ENCODE peak calls at places on chromosomes 16 and 17, in nine cellular contexts. I is naive thymus-derived CD8-positive, alpha-beta T cell; B is iris pigment epithelial cell; O is stimulated activated CD8-positive, alpha-beta memory T cell treated with anti-CD3 and anti-CD28 coated beads, Interleukin-7, amount 100 ng/mL, for 1 hour; Z is NCI-H1105; J is COR-L47; L is WERI-Rb-1; W is kidney tubule cell; Y is putamen. R is an unnamed sample.

GRCh38 chr16:51442140-51442539 is 291.1 kb upstream of the SALL1 start:
- DNase-seq in I (no peak), B (no peak), O (no peak), Z (no peak), J (no peak), L (no peak), W (no peak), Y (peak), R (no peak)

GRCh38 chr17:17722081-17722905 is 41.0 kb downstream of the RAI1 start:
- DNase-seq in I (no peak), B (no peak), O (no peak), Z (no peak), J (no peak), L (no peak), W (no peak), Y (no peak), R (peak)

GRCh38 chr16:82192665-82193064 is 22.6 kb upstream of the MPHOSPH6 start:
- DNase-seq in I (no peak), B (peak), O (no peak), Z (no peak), J (no peak), L (no peak), W (peak), Y (no peak), R (no peak)

GRCh38 chr17:30153463-30153862 is 36.8 kb downstream of the NSRP1 start:
- DNase-seq in I (no peak), B (no peak), O (no peak), Z (no peak), J (no peak), L (no peak), W (no peak), Y (no peak), R (no peak)

GRCh38 chr17:67582632-67583230 is 135.0 kb upstream of the NOL11 start:
- DNase-seq in I (no peak), B (no peak), O (no peak), Z (peak), J (no peak), L (no peak), W (peak), Y (no peak), R (no peak)

GRCh38 chr16:4892356-4893102 is 44.4 kb downstream of the PPL start:
- DNase-seq in I (no peak), B (peak), O (no peak), Z (no peak), J (no peak), L (peak), W (no peak), Y (no peak), R (no peak)

GRCh38 chr16:47787695-47788094 is 326.6 kb downstream of the PHKB start:
- DNase-seq in I (no peak), B (peak), O (no peak), Z (no peak), J (no peak), L (no peak), W (no peak), Y (no peak), R (no peak)

GRCh38 chr17:77325537-77325825 is 184.7 kb downstream of the SEC14L1 start:
- DNase-seq in I (no peak), B (no peak), O (no peak), Z (no peak), J (no peak), L (peak), W (no peak), Y (no peak), R (no peak)

GRCh38 chr17:63780507-63780906 is 6.5 kb downstream of the DDX42 start:
- DNase-seq in I (no peak), B (peak), O (no peak), Z (no peak), J (no peak), L (no peak), W (peak), Y (no peak), R (no peak)